ENCODE peak calls at places on chromosomes 3 and 15, in ten cellular contexts. S is omental fat pad, B is IMR-90, Z is Peyer's patch, A is epithelial cell of esophagus, G is GM13976, Y is neural progenitor cell, W is astrocyte, F is A549, Q is lower lobe of right lung. X is an unnamed sample.

GRCh38 chr3:150786791-150787190 is 23.8 kb upstream of the SIAH2 start:
- DNase-seq in A (peak), B (no peak), F (no peak), G (no peak), Z (no peak), W (peak), Q (no peak), Y (no peak), S (no peak), X (no peak)

GRCh38 chr15:95134306-95135100 is 903.1 kb downstream of the MCTP2 start:
- DNase-seq in S (no peak), B (peak), G (no peak), A (no peak), Z (no peak), Y (no peak), W (peak), F (no peak), Q (no peak), X (no peak)

GRCh38 chr3:129623447-129624118 is 17.1 kb upstream of the PLXND1 start:
- DNase-seq in Y (no peak), S (no peak), F (peak), B (no peak), A (no peak), Q (peak), W (no peak), G (peak), Z (no peak), X (no peak)

GRCh38 chr3:45665101-45665572 is 24.1 kb upstream of the SACM1L start:
- DNase-seq in B (peak), A (peak), S (no peak), G (peak), Y (peak), Z (peak), F (peak), W (no peak), Q (no peak), X (peak)

GRCh38 chr3:39189648-39190269 is 2.6 kb downstream of the XIRP1 start:
- DNase-seq in B (peak), Y (peak), A (peak), W (peak), G (peak), F (peak), Z (peak), S (no peak), Q (peak), X (peak)

GRCh38 chr3:128745742-128746141 is 19.8 kb downstream of the RAB7A start:
- DNase-seq in A (no peak), S (no peak), Q (no peak), F (peak), Y (no peak), Z (no peak), G (no peak), B (no peak), W (no peak), X (no peak)

GRCh38 chr3:139982404-139982803 is 47.4 kb downstream of the CLSTN2 start:
- DNase-seq in G (no peak), Y (peak), Q (no peak), Z (no peak), A (no peak), W (no peak), B (no peak), F (no peak), S (no peak), X (no peak)

GRCh38 chr15:29825205-29825604 is 2.9 kb upstream of the TJP1 start:
- DNase-seq in Y (no peak), F (no peak), G (no peak), Z (no peak), S (no peak), B (no peak), W (peak), Q (no peak), A (no peak), X (no peak)

GRCh38 chr3:37308247-37308646 is 133.9 kb upstream of the LRRFIP2 start:
- DNase-seq in Q (no peak), Z (no peak), Y (peak), S (no peak), G (peak), B (peak), A (peak), W (no peak), F (peak), X (peak)

GRCh38 chr3:73805435-73805834 is 180.7 kb upstream of the PDZRN3 start:
- DNase-seq in F (no peak), Z (no peak), B (no peak), Y (no peak), S (no peak), A (no peak), W (no peak), Q (no peak), G (no peak), X (no peak)

GRCh38 chr3:10835406-10835805 is 19.4 kb downstream of the SLC6A11 start:
- DNase-seq in A (no peak), Q (no peak), F (peak), Z (no peak), W (no peak), S (no peak), B (no peak), Y (no peak), G (no peak), X (no peak)

GRCh38 chr15:25801586-25802284 is 61.4 kb downstream of the ATP10A start:
- DNase-seq in Z (no peak), Q (no peak), Y (no peak), G (no peak), S (no peak), B (no peak), A (no peak), W (no peak), F (no peak), X (no peak)

GRCh38 chr3:82927309-82928253 is 1166.1 kb upstream of the GBE1 start:
- DNase-seq in S (no peak), W (peak), G (no peak), F (peak), Q (no peak), Z (no peak), Y (no peak), B (no peak), A (no peak), X (no peak)

GRCh38 chr3:5013021-5013906 is 34.0 kb downstream of the BHLHE40 start:
- DNase-seq in G (no peak), A (peak), Y (no peak), Q (no peak), S (no peak), F (peak), B (peak), Z (peak), W (peak), X (no peak)

GRCh38 chr3:113043686-113044085 is 52.9 kb downstream of the GTPBP8 start:
- DNase-seq in B (no peak), G (no peak), S (no peak), F (no peak), Q (no peak), Z (no peak), A (no peak), W (no peak), Y (no peak), X (no peak)

GRCh38 chr15:85542895-85543331 is 162.5 kb downstream of the AKAP13 start:
- DNase-seq in A (peak), Y (no peak), F (no peak), G (no peak), B (peak), W (no peak), Q (no peak), S (no peak), Z (no peak), X (peak)

GRCh38 chr3:2839886-2840285 is 270.3 kb downstream of the IL5RA start:
- DNase-seq in A (no peak), F (no peak), Q (no peak), B (no peak), Y (no peak), S (no peak), W (no peak), G (no peak), Z (no peak), X (no peak)

GRCh38 chr3:65439641-65440040 is 599.1 kb downstream of the MAGI1 start:
- DNase-seq in W (peak), S (no peak), Z (no peak), Q (peak), G (peak), B (peak), Y (peak), F (peak), A (peak), X (peak)

GRCh38 chr3:58287354-58287753 is 18.7 kb upstream of the RPP14 start:
- DNase-seq in Y (no peak), Q (no peak), W (no peak), Z (no peak), S (no peak), B (no peak), A (no peak), F (no peak), G (no peak), X (no peak)

GRCh38 chr3:133563186-133563591 is 10.3 kb upstream of the CDV3 start:
- DNase-seq in Y (no peak), W (peak), Q (no peak), Z (no peak), A (no peak), F (no peak), B (peak), S (no peak), G (no peak), X (no peak)

GRCh38 chr15:60781211-60781713 is 302.3 kb upstream of the ICE2 start:
- DNase-seq in W (no peak), Q (no peak), S (no peak), B (no peak), Y (no peak), F (no peak), G (no peak), Z (no peak), A (no peak), X (no peak)

GRCh38 chr3:121719423-121719822 is 30.1 kb downstream of the GOLGB1 start:
- DNase-seq in Q (no peak), G (no peak), B (no peak), A (no peak), F (no peak), S (no peak), W (no peak), Z (no peak), Y (no peak), X (no peak)

GRCh38 chr3:179504371-179504770 is 53.1 kb upstream of the GNB4 start:
- DNase-seq in W (no peak), S (no peak), Z (no peak), A (no peak), Y (no peak), B (no peak), G (no peak), Q (no peak), F (no peak), X (no peak)

GRCh38 chr15:70852501-70853269 is 1.3 kb downstream of the LARP6 start:
- DNase-seq in F (no peak), Q (no peak), A (peak), Z (no peak), B (peak), W (peak), Y (no peak), S (no peak), G (no peak), X (no peak)

GRCh38 chr3:156299569-156299968 is 179.2 kb downstream of the KCNAB1 start:
- DNase-seq in Y (no peak), W (no peak), B (no peak), Z (no peak), S (no peak), G (no peak), A (no peak), F (no peak), Q (no peak), X (no peak)

GRCh38 chr15:33852570-33852969 is 115.7 kb upstream of the CHRM5 start:
- DNase-seq in F (peak), W (peak), A (peak), Z (no peak), B (peak), G (no peak), Y (no peak), S (no peak), Q (no peak), X (no peak)

GRCh38 chr3:152611905-152612304 is 223.0 kb upstream of the P2RY1 start:
- DNase-seq in G (no peak), W (no peak), A (no peak), B (no peak), Y (no peak), Q (no peak), F (no peak), Z (no peak), S (no peak), X (no peak)

GRCh38 chr15:45425135-45425534 is 46.8 kb upstream of the GATM start:
- DNase-seq in A (peak), B (peak), Z (no peak), W (peak), Y (no peak), F (no peak), S (no peak), G (no peak), Q (no peak), X (no peak)

GRCh38 chr3:110430146-110430545 is 641.5 kb upstream of the NECTIN3 start:
- DNase-seq in Z (no peak), S (no peak), G (no peak), Y (no peak), B (peak), A (no peak), Q (no peak), W (peak), F (no peak), X (no peak)

GRCh38 chr3:97125902-97126499 is 311.6 kb downstream of the EPHA6 start:
- DNase-seq in Y (peak), Z (no peak), S (no peak), Q (no peak), F (no peak), A (no peak), G (no peak), B (no peak), W (no peak), X (no peak)

GRCh38 chr15:98713585-98714001 is 65.3 kb downstream of the IGF1R start:
- DNase-seq in S (no peak), W (no peak), Y (no peak), Z (no peak), F (no peak), Q (no peak), B (no peak), G (no peak), A (peak), X (no peak)

GRCh38 chr15:32717290-32718081 is at the start of gene GREM1:
- DNase-seq in S (no peak), A (no peak), F (no peak), Z (no peak), Y (peak), Q (no peak), G (no peak), W (peak), B (peak), X (no peak)

GRCh38 chr3:62727576-62727975 is 147.6 kb downstream of the CADPS start:
- DNase-seq in A (peak), Q (no peak), B (no peak), Y (peak), W (peak), S (no peak), G (no peak), F (no peak), Z (no peak), X (no peak)

GRCh38 chr15:31326729-31327673 is at the start of gene KLF13:
- DNase-seq in W (no peak), G (peak), F (peak), Y (peak), A (peak), S (no peak), Z (peak), B (peak), Q (peak), X (peak)

GRCh38 chr3:19148768-19149091 is 420 bp downstream of the KCNH8 start:
- DNase-seq in S (no peak), Q (no peak), Z (no peak), A (no peak), W (no peak), F (no peak), Y (no peak), G (no peak), B (no peak), X (no peak)

GRCh38 chr3:19146685-19147650 is 1.3 kb upstream of the KCNH8 start:
- DNase-seq in B (peak), Z (peak), S (peak), Q (peak), Y (peak), A (peak), F (peak), G (peak), W (peak), X (peak)

GRCh38 chr3:19149388-19149787 is 1.1 kb downstream of the KCNH8 start:
- DNase-seq in Z (no peak), A (peak), B (no peak), S (no peak), F (peak), Q (no peak), W (peak), G (peak), Y (peak), X (peak)

GRCh38 chr3:19151171-19151570 is 2.9 kb downstream of the KCNH8 start:
- DNase-seq in B (no peak), G (no peak), S (no peak), Q (no peak), A (no peak), W (no peak), Y (no peak), F (no peak), Z (no peak), X (no peak)

DNA sequence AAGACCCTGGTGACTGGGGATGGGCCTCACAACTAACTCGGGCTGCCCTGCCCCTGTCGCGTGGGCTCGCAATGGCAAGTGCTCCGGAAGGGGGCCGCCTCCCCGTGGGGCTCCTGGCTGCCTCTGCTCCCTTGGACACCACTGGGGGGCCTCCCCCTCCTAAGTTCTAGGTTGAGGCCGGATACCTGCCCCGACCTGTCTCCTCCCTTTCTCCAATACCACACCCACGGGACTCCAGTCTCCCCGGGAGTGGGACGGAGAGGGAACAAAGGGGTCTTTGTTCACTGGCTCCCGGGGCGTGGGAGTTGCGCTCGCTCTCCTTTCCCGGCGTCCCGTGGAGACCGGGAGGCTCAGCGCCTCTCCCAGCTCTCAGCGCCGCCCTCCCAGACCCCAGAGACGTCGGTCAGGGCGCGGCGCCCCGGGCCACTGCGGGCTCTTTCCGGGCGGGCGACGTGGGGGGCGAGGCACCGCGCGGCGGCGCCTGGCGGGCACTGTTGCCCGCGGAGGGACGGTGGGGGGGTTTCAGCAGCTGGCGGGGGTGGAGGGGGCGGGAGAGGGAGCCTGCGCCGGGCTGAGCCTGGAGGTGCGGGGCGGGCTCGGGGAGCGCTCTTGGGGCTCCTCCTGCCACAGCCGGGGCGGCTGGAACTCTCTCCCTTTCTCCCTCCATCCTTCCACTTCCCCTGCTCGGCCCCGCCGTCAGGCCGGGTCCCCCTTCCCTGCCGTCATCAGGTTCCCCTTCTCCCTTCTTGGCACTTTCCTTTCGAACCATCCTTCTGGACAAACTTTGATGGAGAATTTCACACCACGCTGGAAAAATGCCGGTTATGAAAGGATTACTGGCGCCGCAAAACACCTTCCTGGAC is at the start of gene KCNH8:
- DNase-seq in Y (peak), F (no peak), S (no peak), Q (no peak), Z (peak), W (no peak), G (peak), B (no peak), A (no peak), X (peak)
- TF ChIP-seq CTCF in Y (no peak), F (no peak), S (no peak), Q (no peak), Z (no peak), W (no peak), G (no peak), B (no peak), A (no peak), X (no peak)

GRCh38 chr3:27130796-27131195 is 238.4 kb downstream of the NEK10 start:
- DNase-seq in Q (no peak), A (no peak), B (no peak), Z (no peak), S (no peak), G (no peak), Y (no peak), W (no peak), F (peak), X (no peak)
- TF ChIP-seq CTCF in Q (no peak), A (no peak), B (no peak), Z (no peak), S (no peak), G (no peak), Y (no peak), W (no peak), F (no peak), X (no peak)

GRCh38 chr3:158773845-158774542 is 27.9 kb upstream of the MFSD1 start:
- DNase-seq in Y (no peak), W (peak), F (peak), S (no peak), G (no peak), A (peak), B (peak), Q (no peak), Z (no peak), X (no peak)
- TF ChIP-seq CTCF in Y (no peak), W (no peak), F (no peak), S (no peak), G (no peak), A (no peak), B (no peak), Q (no peak), Z (no peak), X (no peak)

DNA sequence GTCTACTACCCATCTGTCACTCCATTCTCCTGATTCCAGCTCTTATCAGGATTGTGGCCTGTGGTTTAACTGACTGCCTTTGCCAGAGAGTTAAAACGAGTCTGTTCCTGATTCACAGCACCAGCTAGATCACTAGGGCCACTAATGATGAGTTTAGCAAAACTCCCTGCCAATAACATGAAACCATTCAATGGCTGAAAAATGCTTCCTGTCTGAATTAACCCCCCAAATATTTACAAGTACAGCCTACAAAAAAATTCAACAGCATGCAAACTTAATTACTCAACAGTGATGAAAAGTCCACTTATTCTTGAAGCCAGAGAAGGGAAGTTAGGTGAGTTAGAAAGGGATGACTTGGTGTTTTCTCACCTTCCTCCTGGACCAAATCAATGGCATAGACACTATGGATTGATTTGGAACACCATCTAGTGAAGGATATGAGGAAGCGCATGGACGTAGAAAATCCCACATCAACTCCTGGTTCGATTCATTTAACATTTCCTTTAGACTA is 141.4 kb downstream of the TGFBR2 start:
- DNase-seq in G (no peak), B (peak), Z (no peak), S (no peak), Q (no peak), Y (peak), F (peak), W (peak), A (peak), X (no peak)
- TF ChIP-seq CTCF in G (no peak), B (peak), Z (peak), S (no peak), Q (peak), Y (peak), F (peak), W (peak), A (peak), X (no peak)

DNA sequence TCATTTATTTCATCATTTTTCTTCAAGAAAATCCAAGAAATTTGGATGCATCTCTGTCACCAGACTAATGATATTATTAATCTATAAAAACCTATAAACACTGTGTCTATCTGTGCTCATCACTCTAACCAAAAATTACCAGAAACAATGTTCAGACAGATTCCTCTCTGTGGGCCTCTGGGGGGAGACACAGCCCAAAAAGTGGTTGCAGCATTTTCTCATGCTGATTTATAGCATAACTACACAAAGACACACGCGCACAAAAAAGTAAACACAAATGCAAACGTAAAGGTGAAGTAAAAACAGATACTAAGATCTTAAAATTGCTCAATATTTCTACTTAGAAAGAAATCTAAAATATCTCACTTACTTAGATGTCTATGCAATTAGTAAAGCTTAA is 976.0 kb downstream of the GBE1 start:
- DNase-seq in Q (no peak), F (no peak), Y (peak), Z (no peak), A (peak), B (no peak), G (no peak), S (no peak), W (no peak), X (no peak)
- TF ChIP-seq CTCF in Q (no peak), F (no peak), Y (peak), Z (peak), A (no peak), B (no peak), G (no peak), S (no peak), W (peak), X (no peak)

GRCh38 chr3:172326993-172327392 is 121.3 kb downstream of the GHSR start:
- DNase-seq in F (no peak), A (no peak), B (no peak), Z (no peak), W (no peak), S (no peak), G (no peak), Q (no peak), Y (no peak), X (no peak)

GRCh38 chr3:172332256-172333041 is 115.8 kb downstream of the GHSR start:
- DNase-seq in Q (peak), Z (peak), F (peak), Y (peak), B (peak), A (peak), G (peak), S (no peak), W (peak), X (peak)

GRCh38 chr3:172328282-172328681 is 120.0 kb downstream of the GHSR start:
- DNase-seq in W (no peak), A (no peak), Y (no peak), S (no peak), G (no peak), Z (no peak), Q (no peak), F (no peak), B (no peak), X (no peak)

GRCh38 chr3:172330413-172330812 is 117.8 kb downstream of the GHSR start:
- DNase-seq in Z (no peak), B (no peak), W (no peak), Q (no peak), Y (no peak), G (no peak), S (no peak), F (no peak), A (no peak), X (no peak)

GRCh38 chr3:172329070-172329469 is 119.2 kb downstream of the GHSR start:
- DNase-seq in S (no peak), Q (no peak), B (no peak), Y (peak), A (no peak), G (no peak), W (no peak), F (no peak), Z (no peak), X (no peak)
- TF ChIP-seq CTCF in S (no peak), Q (no peak), B (no peak), Y (peak), A (no peak), G (no peak), W (no peak), F (no peak), Z (no peak), X (no peak)